ENCODE peak calls at places on chromosomes 11 and 22, in four cellular contexts. M, Z, E and F are unnamed samples.

GRCh38 chr22:42433754-42434153 is 1.6 kb upstream of the NFAM1 start:
- DNase-seq in M (no peak), Z (no peak), E (no peak), F (no peak)

GRCh38 chr11:69799097-69799496 is 20.1 kb downstream of the FGF3 start:
- DNase-seq in E (no peak), Z (no peak), M (no peak), F (no peak)

GRCh38 chr11:112410325-112410724 is 149.7 kb upstream of the PLET1 start:
- DNase-seq in M (no peak), Z (no peak), E (no peak), F (no peak)

GRCh38 chr11:55648027-55648426 is at the start of gene OR4S2:
- DNase-seq in Z (no peak), M (no peak), E (no peak), F (no peak)

GRCh38 chr11:898160-898517 is 12.5 kb downstream of the CHID1 start:
- DNase-seq in M (peak), Z (no peak), E (no peak), F (no peak)

GRCh38 chr22:37101311-37102063 is 8.0 kb downstream of the TMPRSS6 start:
- DNase-seq in M (no peak), E (no peak), Z (no peak), F (no peak)

GRCh38 chr11:9180784-9181183 is 84.4 kb downstream of the DENND5A start:
- DNase-seq in M (no peak), Z (no peak), E (no peak), F (no peak)

GRCh38 chr22:28123989-28124766 is 205.1 kb upstream of the PITPNB start:
- DNase-seq in E (no peak), Z (no peak), M (no peak), F (no peak)

GRCh38 chr22:44074286-44074984 is 50.3 kb downstream of the PARVB start:
- DNase-seq in E (no peak), M (no peak), Z (no peak), F (no peak)

GRCh38 chr11:64070301-64070656 is 34.5 kb downstream of the FLRT1 start:
- DNase-seq in M (no peak), Z (no peak), E (no peak), F (no peak)

GRCh38 chr11:3687399-3687798 is 16.2 kb upstream of the CHRNA10 start:
- DNase-seq in Z (no peak), M (no peak), E (no peak), F (no peak)

GRCh38 chr11:64745219-64745522 is 1.2 kb upstream of the RASGRP2 start:
- DNase-seq in E (peak), M (no peak), Z (no peak), F (no peak)

GRCh38 chr22:27628891-27629631 is 172.5 kb downstream of the MN1 start:
- DNase-seq in M (no peak), E (no peak), Z (no peak), F (no peak)

GRCh38 chr11:117843666-117844484 is 19.3 kb upstream of the FXYD2 start:
- DNase-seq in M (peak), E (peak), Z (no peak), F (no peak)

GRCh38 chr22:33451851-33452469 is 393.8 kb upstream of the SYN3 start:
- DNase-seq in E (no peak), M (no peak), Z (no peak), F (no peak)

GRCh38 chr11:995752-996420 is 40.6 kb downstream of the MUC6 start:
- DNase-seq in E (no peak), M (no peak), Z (no peak), F (no peak)

GRCh38 chr11:64675417-64676252 is 47.4 kb downstream of the NRXN2 start:
- DNase-seq in Z (no peak), M (no peak), E (peak), F (peak)

GRCh38 chr22:30826670-30827355 is 132.1 kb downstream of the OSBP2 start:
- DNase-seq in E (no peak), Z (no peak), M (no peak), F (no peak)

GRCh38 chr22:39457546-39458442 is 982 bp downstream of the MGAT3 start:
- DNase-seq in E (no peak), M (no peak), Z (no peak), F (no peak)